ENCODE peak calls at places on chromosomes 12 and 14, in ten cellular contexts. B is kidney; G is aorta; E is HAP-1; F is astrocyte of the spinal cord; O is naive thymus-derived CD4-positive, alpha-beta T cell; Q is GM06990; W is H7; P is adrenal gland; R is AG04450. I is an unnamed sample.
A peak's percentile ranks its signal among the peaks of the same experiment; 100 is the strongest.

GRCh38 chr14:22386924-22387775 is 201.9 kb downstream of the DAD1 start:
- DNase-seq in P (peak; percentile 50), Q (no peak), B (no peak), E (peak; percentile 47), R (peak; percentile 47), O (no peak), F (peak; percentile 84), W (peak; percentile 84), G (peak; percentile 56), I (no peak)

GRCh38 chr14:59912443-59912842 is 7.5 kb upstream of the LRRC9 start:
- DNase-seq in P (no peak), R (no peak), Q (no peak), O (no peak), E (no peak), F (no peak), B (no peak), W (no peak), G (no peak), I (no peak)

GRCh38 chr12:45989277-45989856 is 1.0 kb downstream of the SCAF11 start:
- DNase-seq in B (no peak), O (no peak), Q (no peak), R (no peak), W (no peak), F (no peak), G (no peak), P (no peak), E (peak; percentile 45), I (no peak)

GRCh38 chr12:31507966-31508365 is 83.0 kb downstream of the DENND5B start:
- DNase-seq in W (no peak), O (no peak), R (no peak), E (no peak), G (no peak), Q (no peak), P (no peak), B (no peak), F (no peak), I (no peak)

GRCh38 chr14:59126714-59127436 is 61.6 kb upstream of the DAAM1 start:
- DNase-seq in W (peak; percentile 56), B (no peak), Q (peak; percentile 17), F (peak; percentile 57), G (no peak), E (peak; percentile 68), P (peak; percentile 20), R (no peak), O (peak; percentile 35), I (no peak)

GRCh38 chr12:1474059-1474537 is 120.3 kb downstream of the FBXL14 start:
- DNase-seq in F (peak; percentile 97), R (peak; percentile 92), O (no peak), Q (no peak), W (no peak), G (no peak), P (no peak), B (no peak), E (peak; percentile 69), I (no peak)

GRCh38 chr12:87274594-87275245 is 754.5 kb downstream of the C12orf50 start:
- DNase-seq in E (peak; percentile 47), O (no peak), R (no peak), W (peak; percentile 5), Q (no peak), F (peak; percentile 43), G (no peak), P (no peak), B (no peak), I (no peak)

GRCh38 chr12:27424631-27425230 is 21.8 kb upstream of the SMCO2 start:
- DNase-seq in E (peak; percentile 64), O (no peak), W (peak; percentile 34), G (no peak), Q (no peak), B (no peak), R (peak; percentile 7), P (peak; percentile 25), F (peak; percentile 75), I (no peak)

DNA sequence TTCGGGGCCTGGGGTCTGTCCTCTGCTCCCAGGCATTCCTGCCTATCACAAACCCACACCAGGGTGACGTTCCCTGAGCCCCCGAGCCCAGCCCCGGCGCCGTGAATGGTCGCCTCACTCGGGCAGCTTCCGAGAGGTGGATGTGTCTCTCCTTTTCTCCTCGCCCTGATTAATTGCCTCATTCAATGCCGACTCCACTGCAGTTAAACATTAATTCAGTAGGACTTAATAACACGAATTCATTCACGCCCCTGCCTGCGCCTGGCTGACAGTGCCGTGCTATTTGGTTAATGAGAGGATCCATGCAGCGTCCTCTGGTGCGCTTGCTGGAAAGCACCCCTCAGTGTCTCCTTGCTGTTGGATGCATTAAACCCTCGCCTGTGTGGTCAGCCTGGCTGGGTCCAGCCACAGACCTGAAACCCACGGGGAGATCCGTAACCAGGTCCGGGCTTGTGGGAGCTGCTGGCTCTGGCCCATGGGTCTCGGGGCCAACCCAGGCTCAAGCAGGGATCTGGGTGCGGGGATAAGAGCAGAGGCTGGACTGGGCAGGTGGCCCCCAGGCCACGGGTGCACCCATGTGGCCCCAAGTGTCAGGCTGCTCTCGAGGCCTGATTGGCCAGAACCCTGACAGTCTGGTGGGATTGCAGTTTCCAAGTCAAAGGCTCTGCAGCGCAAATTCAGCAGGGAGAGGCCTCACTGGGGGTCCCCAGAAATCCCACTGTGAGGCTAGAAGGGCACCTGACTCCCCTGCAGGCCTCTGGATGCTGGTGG is 55.4 kb downstream of the FBRSL1 start:
- DNase-seq in R (no peak), Q (no peak), G (no peak), W (no peak), B (no peak), F (no peak), O (no peak), P (no peak), E (no peak), I (no peak)
- H3K4me3 ChIP-seq in R (no peak overlapping the region), Q (no peak overlapping the region), G (no peak overlapping the region), W (no peak overlapping the region), B (no peak overlapping the region), F (no peak overlapping the region), O (no peak overlapping the region), P (no peak overlapping the region), E (no peak overlapping the region), I (no peak overlapping the region)

DNA sequence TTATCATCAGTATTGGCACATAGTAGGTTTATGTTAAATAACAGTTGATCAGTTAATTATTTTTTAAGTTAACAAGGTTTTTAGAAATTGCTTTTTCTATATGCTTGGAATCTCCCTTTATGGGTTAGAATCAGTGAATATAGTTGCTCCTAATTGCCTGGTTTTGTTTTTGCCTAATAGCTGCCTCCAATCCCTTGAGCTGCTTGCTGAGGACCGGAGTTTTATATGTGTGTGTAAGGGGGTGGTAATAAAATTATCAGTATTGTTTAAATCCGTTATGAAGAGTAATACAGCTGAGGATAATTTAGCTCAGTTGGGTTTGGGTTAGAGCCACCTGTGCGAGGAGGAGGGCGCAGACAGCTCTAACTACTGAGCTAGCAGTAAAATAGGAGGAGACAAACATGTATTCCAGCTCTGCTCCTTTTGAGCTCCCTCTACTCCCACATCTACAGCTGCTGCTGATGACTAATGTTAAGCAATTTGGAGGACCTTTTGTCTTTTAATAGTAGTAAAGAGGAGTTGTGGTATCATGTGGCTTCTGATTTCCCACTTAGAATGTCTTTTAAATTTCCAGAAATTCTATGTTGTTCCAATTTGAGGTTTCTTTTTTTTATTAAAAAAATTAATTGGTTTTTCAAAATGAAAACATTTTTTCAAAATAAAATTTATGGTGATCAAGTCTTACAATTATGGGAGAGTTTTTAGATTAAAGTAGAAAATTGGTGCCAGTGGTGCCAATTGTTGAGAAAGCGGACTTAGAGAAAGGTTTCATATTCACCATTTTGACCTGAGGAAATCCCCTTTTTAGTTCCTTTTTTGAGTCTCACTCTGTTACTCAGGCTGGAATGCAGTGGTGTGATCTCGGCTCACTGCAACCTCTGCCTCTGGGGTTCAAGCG is 61.6 kb downstream of the SPATS2 start:
- DNase-seq in P (no peak), F (peak; percentile 74), W (peak; percentile 15), O (no peak), Q (peak; percentile 34), R (peak; percentile 24), E (no peak), G (no peak), B (no peak), I (no peak)
- H3K4me3 ChIP-seq in P (no peak overlapping the region), F (no peak overlapping the region), W (no peak overlapping the region), O (no peak overlapping the region), Q (peak overlapping the region; percentile 35), R (no peak overlapping the region), E (no peak overlapping the region), G (no peak overlapping the region), B (no peak overlapping the region), I (no peak overlapping the region)

GRCh38 chr12:92136883-92137582 is 8.6 kb downstream of the BTG1 start:
- DNase-seq in P (no peak), Q (no peak), O (no peak), B (no peak), F (peak; percentile 91), E (peak; percentile 92), G (no peak), R (peak; percentile 82), W (no peak), I (no peak)

GRCh38 chr12:92133166-92133565 is 12.5 kb downstream of the BTG1 start:
- DNase-seq in P (peak; percentile 32), G (no peak), F (no peak), Q (no peak), R (no peak), B (no peak), O (no peak), E (no peak), W (no peak), I (no peak)

GRCh38 chr12:92136021-92136735 is 9.5 kb downstream of the BTG1 start:
- DNase-seq in O (no peak), R (no peak), P (no peak), F (no peak), G (no peak), B (no peak), Q (no peak), E (no peak), W (no peak), I (no peak)

GRCh38 chr12:92133795-92134637 is 11.6 kb downstream of the BTG1 start:
- DNase-seq in E (no peak), Q (no peak), O (no peak), G (no peak), P (no peak), B (no peak), W (no peak), R (no peak), F (no peak), I (no peak)

GRCh38 chr12:92134638-92135274 is 10.9 kb downstream of the BTG1 start:
- DNase-seq in R (no peak), G (no peak), E (no peak), P (no peak), F (peak; percentile 84), Q (no peak), B (no peak), O (no peak), W (no peak), I (no peak)
- H3K4me3 ChIP-seq in R (no peak overlapping the region), G (no peak overlapping the region), E (no peak overlapping the region), P (no peak overlapping the region), F (no peak overlapping the region), Q (peak overlapping the region; percentile 30), B (no peak overlapping the region), O (peak overlapping the region; percentile 46), W (no peak overlapping the region), I (no peak overlapping the region)

DNA sequence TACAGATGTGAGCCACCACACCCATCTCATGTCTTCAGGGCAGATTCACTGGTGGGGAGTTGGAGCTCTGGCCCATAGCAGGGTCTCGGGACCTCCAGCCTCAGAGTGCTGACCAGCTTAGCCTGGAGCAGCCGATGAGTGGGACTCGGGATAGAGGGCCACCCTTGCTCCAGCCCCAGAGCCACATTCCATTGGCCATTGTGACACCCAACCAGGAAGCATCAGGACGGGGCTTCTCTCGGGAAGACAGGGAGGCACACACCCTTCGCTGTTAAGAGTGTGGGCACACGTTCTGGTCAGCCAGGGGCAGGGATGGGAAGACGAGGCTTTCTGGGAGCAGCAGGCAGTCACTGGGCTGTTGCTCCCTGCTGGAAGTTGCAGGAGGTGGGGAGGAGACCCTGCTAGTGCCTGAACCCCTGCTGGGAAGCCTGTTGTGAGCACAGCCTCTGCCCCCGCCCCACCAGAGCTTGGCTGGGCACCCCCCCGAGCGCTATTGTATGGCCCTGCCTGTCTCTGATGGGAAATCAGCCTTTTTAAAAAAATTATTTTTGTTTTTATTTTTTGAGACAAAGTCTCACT is 1.6 kb downstream of the ADGRD1 start:
- DNase-seq in G (no peak), O (no peak), F (no peak), B (no peak), E (no peak), W (no peak), P (no peak), R (no peak), Q (no peak), I (no peak)
- H3K4me3 ChIP-seq in G (no peak overlapping the region), O (no peak overlapping the region), F (no peak overlapping the region), B (no peak overlapping the region), E (no peak overlapping the region), W (no peak overlapping the region), P (no peak overlapping the region), R (no peak overlapping the region), Q (no peak overlapping the region), I (peak overlapping the region; percentile 48)

I was measured in left lung.